ENCODE peak calls at places on chromosomes 5 and 9, in four cellular contexts. Q, H, O and Y are unnamed samples.
A peak's percentile ranks its signal among the peaks of the same experiment; 100 is the strongest.

GRCh38 chr5:154421868-154422267 is 23.9 kb upstream of the SAP30L start:
- DNase-seq in Q (peak; percentile 48), H (no peak), O (peak; percentile 22), Y (no peak)

GRCh38 chr5:127536687-127537086 is 19.2 kb downstream of the PRRC1 start:
- DNase-seq in Q (no peak), H (no peak), O (peak; percentile 38), Y (no peak)

GRCh38 chr9:114166606-114167572 is 11.6 kb downstream of the COL27A1 start:
- DNase-seq in Q (no peak), H (no peak), O (no peak), Y (no peak)

GRCh38 chr9:93207326-93207814 is 23.4 kb downstream of the WNK2 start:
- DNase-seq in Q (no peak), H (peak; percentile 29), O (peak; percentile 73), Y (no peak)

GRCh38 chr5:176906796-176907195 is 7.7 kb upstream of the HK3 start:
- DNase-seq in Q (no peak), H (no peak), O (no peak), Y (no peak)

GRCh38 chr9:98775831-98776441 is 20.4 kb downstream of the ANKS6 start:
- DNase-seq in Q (peak; percentile 72), H (no peak), O (peak; percentile 86), Y (peak; percentile 63)

GRCh38 chr9:136050706-136051567 is 44.2 kb downstream of the NACC2 start:
- DNase-seq in Q (no peak), H (peak; percentile 68), O (no peak), Y (peak; percentile 56)

GRCh38 chr5:180026320-180026719 is 45.2 kb downstream of the RNF130 start:
- DNase-seq in Q (no peak), H (no peak), O (peak; percentile 85), Y (no peak)

GRCh38 chr5:180395540-180396274 is 42.6 kb upstream of the GFPT2 start:
- DNase-seq in Q (no peak), H (no peak), O (no peak), Y (no peak)

GRCh38 chr9:88077071-88077617 is 61.1 kb downstream of the SPATA31C2 start:
- DNase-seq in Q (no peak), H (no peak), O (peak; percentile 49), Y (no peak)

GRCh38 chr9:114558027-114558675 is 29.4 kb upstream of the ATP6V1G1 start:
- DNase-seq in Q (no peak), H (no peak), O (peak; percentile 24), Y (no peak)

GRCh38 chr5:180689071-180689694 is 39.8 kb upstream of the FLT4 start:
- DNase-seq in Q (no peak), H (no peak), O (peak; percentile 18), Y (no peak)

GRCh38 chr9:89629096-89629976 is 24.5 kb downstream of the GADD45G start:
- DNase-seq in Q (no peak), H (no peak), O (no peak), Y (no peak)

DNA sequence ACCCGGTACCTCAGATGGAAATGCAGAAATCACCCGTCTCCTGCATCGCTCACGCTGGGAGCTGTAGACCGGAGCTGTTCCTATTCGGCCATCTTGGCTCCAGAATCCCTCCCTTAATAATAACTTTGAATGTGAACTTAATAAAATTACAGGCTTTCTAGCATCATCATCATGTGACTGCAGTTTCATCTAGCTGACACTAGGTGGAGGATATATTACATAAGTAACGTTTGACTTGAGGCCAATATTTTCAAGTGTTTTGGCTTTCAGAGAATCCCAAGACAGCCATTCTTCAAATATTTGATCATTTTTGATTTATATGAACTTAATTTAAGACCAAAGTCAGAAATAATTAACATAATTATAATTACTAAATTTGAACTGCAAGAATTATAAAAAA is 474.9 kb upstream of the CDH10 start:
- DNase-seq in Q (no peak), H (no peak), O (peak; percentile 1), Y (no peak)
- TF ChIP-seq CTCF in Q (peak; percentile 69), H (peak; percentile 72), O (no peak), Y (peak; percentile 76)

DNA sequence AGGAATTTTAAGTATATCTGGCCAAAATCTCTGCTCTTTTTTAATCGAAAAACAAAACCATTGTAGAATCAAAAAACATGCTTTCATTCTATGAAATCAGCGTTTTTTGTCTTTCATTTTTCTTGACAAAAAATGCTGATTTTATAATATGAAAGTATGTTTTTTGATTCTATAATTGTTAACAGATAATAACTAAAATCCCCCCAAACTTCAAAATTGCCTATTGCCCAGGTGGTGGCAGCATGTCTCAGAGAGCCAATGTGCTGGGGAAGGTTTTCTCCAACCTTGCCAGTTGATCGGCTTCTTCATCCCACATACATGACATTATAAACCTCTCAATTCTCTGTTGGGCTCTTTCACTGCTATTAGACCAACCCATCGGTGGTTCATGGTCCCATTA is 5.1 kb upstream of the SMIM15 start:
- DNase-seq in Q (peak; percentile 8), H (no peak), O (peak; percentile 79), Y (no peak)
- TF ChIP-seq CTCF in Q (no peak), H (peak; percentile 92), O (peak; percentile 68), Y (no peak)

GRCh38 chr5:171847026-171847425 is 61.4 kb downstream of the SMIM23 start:
- DNase-seq in Q (no peak), H (no peak), O (no peak), Y (no peak)

GRCh38 chr5:171845040-171845439 is 59.4 kb downstream of the SMIM23 start:
- DNase-seq in Q (no peak), H (no peak), O (no peak), Y (no peak)

GRCh38 chr5:171848006-171848405 is 62.4 kb downstream of the SMIM23 start:
- DNase-seq in Q (no peak), H (no peak), O (no peak), Y (no peak)

GRCh38 chr5:171848487-171848886 is 62.9 kb downstream of the SMIM23 start:
- DNase-seq in Q (no peak), H (no peak), O (no peak), Y (no peak)

DNA sequence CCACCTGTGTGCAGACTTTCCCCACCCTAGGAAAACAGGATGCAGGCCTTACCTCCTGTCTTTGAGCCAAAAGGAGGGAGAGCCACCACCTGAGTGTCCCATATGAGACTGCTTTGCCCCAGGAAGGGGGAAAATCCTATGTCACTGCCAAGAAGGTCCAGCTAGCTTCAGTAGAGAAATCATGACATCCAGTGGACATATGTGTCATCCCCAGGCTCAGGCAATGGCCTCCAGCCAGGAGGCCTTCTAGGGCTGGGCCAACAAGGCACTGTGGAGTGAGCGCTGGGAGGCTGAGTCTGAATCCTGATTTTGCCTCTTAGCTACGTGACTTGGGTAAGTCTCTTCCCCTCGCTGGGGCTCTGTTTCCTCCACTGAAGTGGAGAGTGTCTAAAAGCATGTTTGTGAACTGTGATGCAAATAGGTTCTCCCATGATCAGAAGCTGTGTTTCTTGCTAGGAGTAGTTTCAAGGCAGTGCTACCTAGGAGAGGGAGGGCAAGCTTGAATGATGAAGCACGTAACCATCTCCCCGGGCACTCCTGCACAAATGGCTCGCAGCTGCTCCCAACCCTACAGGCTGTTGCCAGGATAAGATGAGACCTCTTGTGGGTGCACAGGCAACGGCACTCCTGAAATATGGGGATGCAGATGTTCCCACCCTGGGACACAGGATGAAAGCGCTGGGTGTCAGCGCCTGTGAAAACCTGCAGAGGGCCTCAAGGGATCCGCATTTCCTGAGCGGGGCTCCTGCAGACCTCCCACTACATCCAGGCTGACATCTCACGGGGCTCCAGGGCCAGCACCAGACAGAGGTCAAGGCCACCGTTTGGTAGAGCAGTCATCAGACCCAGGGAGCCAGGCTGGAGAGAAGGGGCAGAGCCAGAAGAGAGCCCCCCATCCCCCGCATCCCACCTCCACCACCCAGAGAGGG is 60.5 kb downstream of the SMIM23 start:
- DNase-seq in Q (no peak), H (no peak), O (no peak), Y (no peak)
- TF ChIP-seq CTCF in Q (no peak), H (no peak), O (peak; percentile 24), Y (no peak)

GRCh38 chr9:79616013-79616412 is 44.2 kb downstream of the TLE4 start:
- DNase-seq in Q (no peak), H (no peak), O (no peak), Y (no peak)

GRCh38 chr9:79615038-79615437 is 43.3 kb downstream of the TLE4 start:
- DNase-seq in Q (no peak), H (no peak), O (no peak), Y (no peak)

GRCh38 chr9:79611091-79611614 is 39.4 kb downstream of the TLE4 start:
- DNase-seq in Q (no peak), H (no peak), O (peak; percentile 93), Y (no peak)

GRCh38 chr9:79610019-79610760 is 38.4 kb downstream of the TLE4 start:
- DNase-seq in Q (no peak), H (no peak), O (no peak), Y (no peak)

DNA sequence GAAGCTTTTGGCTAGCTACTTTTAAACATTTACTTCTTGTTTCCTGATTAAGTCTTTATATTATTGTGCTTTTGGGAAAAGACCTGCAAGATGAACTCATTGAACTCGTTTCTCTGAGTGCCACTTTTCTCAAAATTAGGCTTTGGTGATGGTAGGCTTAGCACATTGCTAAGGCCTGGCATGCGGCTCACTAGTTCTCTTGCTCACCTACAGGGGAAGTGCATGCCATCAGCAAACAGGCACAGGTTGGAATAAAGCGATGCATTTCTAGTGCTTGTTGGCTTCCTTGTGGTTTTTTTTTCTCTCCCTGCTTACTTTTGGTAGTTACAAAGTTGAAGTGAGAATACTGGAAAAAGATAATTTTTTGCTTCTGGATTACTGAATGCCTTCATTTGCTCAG is 41.4 kb downstream of the TLE4 start:
- DNase-seq in Q (no peak), H (no peak), O (no peak), Y (no peak)
- TF ChIP-seq CTCF in Q (no peak), H (no peak), O (no peak), Y (no peak)

GRCh38 chr5:174096619-174097018 is 51.1 kb downstream of the NSG2 start:
- DNase-seq in Q (no peak), H (no peak), O (no peak), Y (no peak)
- TF ChIP-seq CTCF in Q (no peak), H (no peak), O (no peak), Y (no peak)

DNA sequence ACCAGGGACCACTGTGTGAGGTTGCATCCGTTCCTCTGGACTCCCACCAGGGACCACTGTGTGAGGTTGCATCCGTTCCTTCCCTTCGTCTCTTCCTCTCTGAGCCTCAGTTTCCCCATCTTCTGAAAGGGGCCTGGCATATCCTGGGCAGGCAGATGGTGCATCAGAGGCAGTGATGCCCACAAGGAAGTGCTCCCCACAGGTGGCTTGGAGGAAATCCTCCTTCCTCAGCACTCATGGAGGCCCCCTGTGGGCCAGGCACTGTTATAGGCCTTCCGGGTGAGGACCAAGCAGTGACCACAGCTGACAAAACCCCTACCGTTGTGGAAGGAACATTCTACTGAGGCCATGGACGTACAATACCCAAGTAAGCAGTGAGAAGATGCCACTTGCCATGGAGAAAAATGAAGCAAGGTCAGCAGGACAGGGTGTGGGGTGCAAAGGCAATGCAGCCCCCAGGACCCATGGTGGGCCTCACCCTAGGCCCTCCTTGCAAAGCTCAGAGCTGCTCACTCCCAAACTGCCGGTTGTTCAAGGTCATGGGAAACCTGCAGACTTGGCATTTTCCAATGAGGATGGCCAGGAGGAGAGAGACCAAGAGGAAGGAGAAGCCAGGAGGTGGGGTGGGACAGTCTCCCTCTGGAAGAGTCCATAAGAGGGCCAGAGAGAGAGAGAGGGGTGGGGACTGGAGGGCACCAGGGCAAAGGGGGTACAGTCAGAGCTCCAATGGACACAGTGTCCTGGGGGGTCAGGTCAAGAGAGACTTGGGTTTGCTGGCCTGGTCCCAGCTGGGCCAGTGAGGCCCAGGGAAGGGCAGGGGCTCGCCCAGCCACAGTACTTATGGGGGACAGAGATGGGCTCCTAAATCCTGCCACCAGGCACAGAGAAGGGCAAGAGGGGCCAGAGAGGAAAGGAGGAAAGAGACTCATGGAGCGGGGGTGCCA is 51.1 kb downstream of the C9orf50 start:
- DNase-seq in Q (no peak), H (no peak), O (peak; percentile 63), Y (no peak)
- TF ChIP-seq CTCF in Q (no peak), H (no peak), O (peak; percentile 57), Y (peak; percentile 25)